ENCODE peak calls at places on chromosomes 4 and X, in five cellular contexts. One of them, this sample, is unnamed.
A peak's percentile ranks its signal among the peaks of the same experiment; 100 is the strongest.

GRCh38 chr4:17478073-17478472 is 33.8 kb downstream of the QDPR start:
- DNase-seq in activated CD4-positive, alpha-beta T cell treated with anti-CD3 and anti-CD28 coated beads for 1 hour: no peak
- DNase-seq in HFF-Myc: no peak
- DNase-seq in right atrium auricular region: no peak
- DNase-seq in hepatic stellate cell: no peak
- DNase-seq in this sample: no peak

GRCh38 chr4:116361782-116362181 is 723.6 kb downstream of the TRAM1L1 start:
- DNase-seq in HFF-Myc: no peak
- DNase-seq in hepatic stellate cell: no peak
- DNase-seq in activated CD4-positive, alpha-beta T cell treated with anti-CD3 and anti-CD28 coated beads for 1 hour: no peak
- DNase-seq in right atrium auricular region: no peak
- DNase-seq in this sample: no peak

GRCh38 chr4:77920371-77920770 is 57.7 kb downstream of the MRPL1 start:
- DNase-seq in right atrium auricular region: no peak
- DNase-seq in hepatic stellate cell: no peak
- DNase-seq in HFF-Myc: no peak
- DNase-seq in activated CD4-positive, alpha-beta T cell treated with anti-CD3 and anti-CD28 coated beads for 1 hour: no peak
- DNase-seq in this sample: no peak

GRCh38 chrX:2708016-2708415 is 16.9 kb downstream of the CD99 start:
- DNase-seq in right atrium auricular region: no peak
- DNase-seq in hepatic stellate cell: no peak
- DNase-seq in HFF-Myc: no peak
- DNase-seq in activated CD4-positive, alpha-beta T cell treated with anti-CD3 and anti-CD28 coated beads for 1 hour: no peak
- DNase-seq in this sample: no peak

GRCh38 chr4:42328978-42329377 is 68.3 kb upstream of the SHISA3 start:
- DNase-seq in right atrium auricular region: no peak
- DNase-seq in activated CD4-positive, alpha-beta T cell treated with anti-CD3 and anti-CD28 coated beads for 1 hour: no peak
- DNase-seq in HFF-Myc: no peak
- DNase-seq in hepatic stellate cell: no peak
- DNase-seq in this sample: no peak

GRCh38 chr4:48439988-48440387 is 43.2 kb upstream of the SLC10A4 start:
- DNase-seq in HFF-Myc: no peak
- DNase-seq in right atrium auricular region: no peak
- DNase-seq in hepatic stellate cell: no peak
- DNase-seq in activated CD4-positive, alpha-beta T cell treated with anti-CD3 and anti-CD28 coated beads for 1 hour: no peak
- DNase-seq in this sample: no peak

GRCh38 chrX:66232296-66232695 is 68.2 kb downstream of the HEPH start:
- DNase-seq in hepatic stellate cell: no peak
- DNase-seq in activated CD4-positive, alpha-beta T cell treated with anti-CD3 and anti-CD28 coated beads for 1 hour: no peak
- DNase-seq in right atrium auricular region: no peak
- DNase-seq in HFF-Myc: no peak
- DNase-seq in this sample: no peak

GRCh38 chr4:105944535-105944934 is 49.3 kb downstream of the NPNT start:
- DNase-seq in HFF-Myc: no peak
- DNase-seq in activated CD4-positive, alpha-beta T cell treated with anti-CD3 and anti-CD28 coated beads for 1 hour: no peak
- DNase-seq in right atrium auricular region: no peak
- DNase-seq in hepatic stellate cell: no peak
- DNase-seq in this sample: no peak

GRCh38 chr4:41214158-41215146 is at the start of gene APBB2:
- DNase-seq in activated CD4-positive, alpha-beta T cell treated with anti-CD3 and anti-CD28 coated beads for 1 hour: no peak
- DNase-seq in hepatic stellate cell: peak; percentile 96
- DNase-seq in HFF-Myc: peak; percentile 88
- DNase-seq in right atrium auricular region: peak; percentile 93
- DNase-seq in this sample: no peak

GRCh38 chr4:108115168-108115526 is 53.6 kb downstream of the LEF1 start:
- DNase-seq in right atrium auricular region: no peak
- DNase-seq in HFF-Myc: no peak
- DNase-seq in hepatic stellate cell: no peak
- DNase-seq in activated CD4-positive, alpha-beta T cell treated with anti-CD3 and anti-CD28 coated beads for 1 hour: no peak
- DNase-seq in this sample: no peak

GRCh38 chr4:152342293-152342692 is 193.6 kb downstream of the FBXW7 start:
- DNase-seq in right atrium auricular region: no peak
- DNase-seq in HFF-Myc: no peak
- DNase-seq in activated CD4-positive, alpha-beta T cell treated with anti-CD3 and anti-CD28 coated beads for 1 hour: no peak
- DNase-seq in hepatic stellate cell: no peak
- DNase-seq in this sample: no peak

GRCh38 chr4:126007142-126007541 is 692.4 kb downstream of the FAT4 start:
- DNase-seq in HFF-Myc: no peak
- DNase-seq in right atrium auricular region: no peak
- DNase-seq in activated CD4-positive, alpha-beta T cell treated with anti-CD3 and anti-CD28 coated beads for 1 hour: no peak
- DNase-seq in hepatic stellate cell: no peak
- DNase-seq in this sample: no peak

GRCh38 chr4:173752610-173753009 is 222.6 kb upstream of the HAND2 start:
- DNase-seq in hepatic stellate cell: no peak
- DNase-seq in activated CD4-positive, alpha-beta T cell treated with anti-CD3 and anti-CD28 coated beads for 1 hour: no peak
- DNase-seq in HFF-Myc: no peak
- DNase-seq in right atrium auricular region: no peak
- DNase-seq in this sample: no peak

GRCh38 chr4:121041307-121042090 is 30.8 kb downstream of the NDNF start:
- DNase-seq in right atrium auricular region: no peak
- DNase-seq in hepatic stellate cell: no peak
- DNase-seq in HFF-Myc: no peak
- DNase-seq in activated CD4-positive, alpha-beta T cell treated with anti-CD3 and anti-CD28 coated beads for 1 hour: no peak
- DNase-seq in this sample: no peak

GRCh38 chrX:826448-826847 is 195.9 kb downstream of the SHOX start:
- DNase-seq in right atrium auricular region: no peak
- DNase-seq in activated CD4-positive, alpha-beta T cell treated with anti-CD3 and anti-CD28 coated beads for 1 hour: no peak
- DNase-seq in hepatic stellate cell: no peak
- DNase-seq in HFF-Myc: peak; percentile 14
- DNase-seq in this sample: no peak

GRCh38 chrX:8346060-8346459 is 118.6 kb upstream of the VCX3B start:
- DNase-seq in hepatic stellate cell: no peak
- DNase-seq in right atrium auricular region: no peak
- DNase-seq in HFF-Myc: no peak
- DNase-seq in activated CD4-positive, alpha-beta T cell treated with anti-CD3 and anti-CD28 coated beads for 1 hour: no peak
- DNase-seq in this sample: no peak

GRCh38 chr4:42282081-42282901 is 115.0 kb upstream of the SHISA3 start:
- DNase-seq in hepatic stellate cell: peak; percentile 64
- DNase-seq in HFF-Myc: peak; percentile 24
- DNase-seq in activated CD4-positive, alpha-beta T cell treated with anti-CD3 and anti-CD28 coated beads for 1 hour: no peak
- DNase-seq in right atrium auricular region: peak; percentile 69
- DNase-seq in this sample: no peak

GRCh38 chr4:76235915-76236314 is 15.6 kb upstream of the FAM47E start:
- DNase-seq in activated CD4-positive, alpha-beta T cell treated with anti-CD3 and anti-CD28 coated beads for 1 hour: no peak
- DNase-seq in hepatic stellate cell: no peak
- DNase-seq in right atrium auricular region: no peak
- DNase-seq in HFF-Myc: no peak
- DNase-seq in this sample: no peak

This sample was measured in natural killer cell.